ENCODE peak calls at places on chromosomes 3 and 15, in five cellular contexts. D is DND-41, O is activated B cell treated with CpG ODN at 0.5 μM for 24 hours, M is sigmoid colon, B is heart left ventricle. C is an unnamed sample.

GRCh38 chr3:187914231-187914630 is 169.0 kb upstream of the BCL6 start:
- DNase-seq in M (peak), O (no peak), D (no peak), B (peak), C (no peak)

GRCh38 chr3:138944136-138944658 is 2.7 kb downstream of the FOXL2 start:
- DNase-seq in M (no peak), B (no peak), O (no peak), D (no peak), C (no peak)

GRCh38 chr3:32432045-32432710 is 40.5 kb downstream of the CMTM7 start:
- DNase-seq in M (no peak), O (no peak), D (no peak), B (no peak), C (no peak)

GRCh38 chr3:126469479-126469878 is 6.2 kb downstream of the ZXDC start:
- DNase-seq in M (peak), D (no peak), O (no peak), B (no peak), C (no peak)

GRCh38 chr3:158104346-158105020 is 1.7 kb downstream of the SHOX2 start:
- DNase-seq in O (no peak), B (no peak), M (no peak), D (no peak), C (no peak)

GRCh38 chr3:192570315-192570714 is 157.0 kb downstream of the FGF12 start:
- DNase-seq in O (no peak), D (no peak), M (no peak), B (no peak), C (no peak)

GRCh38 chr15:33114484-33114767 is 80.1 kb downstream of the FMN1 start:
- DNase-seq in O (no peak), B (no peak), D (no peak), M (no peak), C (no peak)

GRCh38 chr15:72766025-72766424 is 17.5 kb downstream of the ADPGK start:
- DNase-seq in B (no peak), M (no peak), D (no peak), O (no peak), C (no peak)

GRCh38 chr3:69282191-69282590 is 103.7 kb downstream of the FRMD4B start:
- DNase-seq in D (no peak), M (no peak), B (no peak), O (no peak), C (no peak)

GRCh38 chr3:79148786-79149185 is 619.0 kb downstream of the ROBO1 start:
- DNase-seq in D (no peak), M (no peak), O (no peak), B (no peak), C (no peak)

GRCh38 chr15:34782901-34783300 is 12.4 kb downstream of the ACTC1 start:
- DNase-seq in D (no peak), O (no peak), B (no peak), M (no peak), C (no peak)

GRCh38 chr3:143358793-143359491 is 239.4 kb downstream of the CHST2 start:
- DNase-seq in M (no peak), D (no peak), B (no peak), O (no peak), C (no peak)

GRCh38 chr3:37801966-37802365 is 59.7 kb upstream of the CTDSPL start:
- DNase-seq in B (no peak), D (no peak), M (no peak), O (no peak), C (no peak)

GRCh38 chr15:35886765-35887164 is 340.8 kb upstream of the DPH6 start:
- DNase-seq in M (no peak), O (no peak), B (no peak), D (no peak), C (no peak)

GRCh38 chr15:51450001-51450400 is 108.5 kb downstream of the GLDN start:
- DNase-seq in O (no peak), D (no peak), B (no peak), M (no peak), C (no peak)

GRCh38 chr3:139529624-139530023 is 9.9 kb downstream of the RBP1 start:
- DNase-seq in B (no peak), D (no peak), O (no peak), M (no peak), C (no peak)

GRCh38 chr3:11211531-11212300 is 57.4 kb downstream of the HRH1 start:
- DNase-seq in M (peak), O (no peak), D (no peak), B (no peak), C (no peak)

GRCh38 chr3:162718697-162719096 is 1222.1 kb downstream of the OTOL1 start:
- DNase-seq in O (no peak), D (peak), B (no peak), M (no peak), C (no peak)

GRCh38 chr15:87597346-87598052 is 659.0 kb downstream of the NTRK3 start:
- DNase-seq in O (no peak), B (no peak), M (no peak), D (peak), C (no peak)

GRCh38 chr3:9826815-9827574 is 16.8 kb downstream of the RPUSD3 start:
- DNase-seq in O (no peak), B (no peak), M (peak), D (peak), C (no peak)

GRCh38 chr15:71888797-71889196 is 78.4 kb downstream of the NR2E3 start:
- DNase-seq in M (no peak), O (no peak), D (no peak), B (no peak), C (no peak)

GRCh38 chr3:109809513-109809912 is 472.2 kb upstream of the DPPA4 start:
- DNase-seq in B (no peak), D (no peak), M (no peak), O (no peak), C (no peak)

GRCh38 chr3:47283596-47284364 is 1.0 kb downstream of the KLHL18 start:
- DNase-seq in D (peak), O (peak), M (peak), B (no peak), C (no peak)

GRCh38 chr15:66649235-66649984 is 52.6 kb upstream of the SMAD6 start:
- DNase-seq in B (no peak), D (no peak), O (no peak), M (no peak), C (no peak)

GRCh38 chr15:72319360-72319984 is 485 bp downstream of the CELF6 start:
- DNase-seq in M (peak), D (no peak), B (peak), O (peak), C (peak)

GRCh38 chr15:83650831-83651230 is 3.1 kb upstream of the ADAMTSL3 start:
- DNase-seq in B (no peak), O (no peak), D (no peak), M (no peak), C (no peak)

GRCh38 chr3:168736202-168736601 is 640.5 kb upstream of the GOLIM4 start:
- DNase-seq in M (no peak), B (no peak), O (no peak), D (no peak), C (no peak)

DNA sequence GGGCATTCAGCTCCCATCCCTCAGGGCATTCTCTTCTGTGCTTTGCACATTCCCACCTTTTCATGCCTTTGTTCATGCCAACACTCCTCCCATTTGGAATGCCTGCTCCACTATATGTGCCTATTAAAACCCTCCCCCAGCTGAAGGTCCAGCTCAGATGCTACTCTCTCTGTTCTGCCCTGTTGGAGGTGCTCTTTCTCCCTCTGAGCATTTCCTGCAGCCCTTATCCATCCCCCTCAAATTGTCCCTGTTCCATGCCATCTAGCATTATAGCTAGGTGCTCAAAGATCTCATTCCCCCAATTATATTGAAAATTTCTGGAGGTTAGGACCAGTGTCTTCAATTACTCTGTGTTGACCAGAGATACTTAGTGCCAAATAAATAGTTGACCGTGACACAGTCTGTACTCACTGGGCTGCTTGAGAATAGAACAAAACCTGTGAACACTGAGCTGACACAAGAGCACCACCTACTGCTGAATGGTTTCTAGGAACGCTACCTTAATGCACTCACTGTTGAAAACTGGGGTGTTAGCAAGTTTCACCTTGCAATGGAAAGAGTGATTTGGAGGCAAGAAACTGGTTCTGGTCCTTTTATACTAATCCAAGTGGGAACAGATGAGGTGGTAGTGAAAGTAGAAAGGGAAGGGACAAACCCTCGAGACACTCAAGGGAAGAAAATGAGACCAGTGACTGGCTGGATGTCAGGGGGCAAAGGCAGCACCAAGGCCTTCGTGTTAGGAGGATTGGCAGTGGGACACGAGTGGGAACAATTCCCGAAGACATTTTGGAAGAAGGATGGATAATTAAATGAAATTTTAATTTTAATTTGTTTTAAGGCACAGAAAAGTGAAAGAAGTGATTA is 289.8 kb upstream of the ROPN1 start:
- DNase-seq in O (no peak), M (no peak), B (no peak), D (no peak), C (no peak)
- TF ChIP-seq CTCF in O (no peak), M (no peak), B (peak), D (peak), C (peak)

DNA sequence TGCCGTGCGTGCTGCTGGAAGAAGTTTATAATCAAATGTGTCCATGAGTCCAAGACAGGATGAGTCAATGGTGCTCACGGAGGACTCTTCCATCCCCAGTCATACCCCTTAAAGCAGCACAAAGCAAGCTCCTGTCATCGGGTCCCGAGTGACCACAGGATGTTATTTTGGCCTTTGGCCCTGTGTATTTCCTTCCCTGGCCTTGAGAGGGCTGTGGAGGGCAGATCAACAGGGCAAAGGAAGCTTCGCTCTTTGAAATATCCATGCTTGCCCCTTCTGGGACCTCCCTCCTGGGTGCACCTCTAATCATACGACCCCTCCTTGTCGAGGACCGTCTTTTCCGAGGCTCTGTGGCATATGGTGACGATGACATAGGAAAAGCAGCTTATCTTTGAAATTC is 93.4 kb downstream of the SLCO3A1 start:
- DNase-seq in D (no peak), O (no peak), M (no peak), B (peak), C (no peak)
- TF ChIP-seq CTCF in D (no peak), O (no peak), M (no peak), B (peak), C (no peak)

DNA sequence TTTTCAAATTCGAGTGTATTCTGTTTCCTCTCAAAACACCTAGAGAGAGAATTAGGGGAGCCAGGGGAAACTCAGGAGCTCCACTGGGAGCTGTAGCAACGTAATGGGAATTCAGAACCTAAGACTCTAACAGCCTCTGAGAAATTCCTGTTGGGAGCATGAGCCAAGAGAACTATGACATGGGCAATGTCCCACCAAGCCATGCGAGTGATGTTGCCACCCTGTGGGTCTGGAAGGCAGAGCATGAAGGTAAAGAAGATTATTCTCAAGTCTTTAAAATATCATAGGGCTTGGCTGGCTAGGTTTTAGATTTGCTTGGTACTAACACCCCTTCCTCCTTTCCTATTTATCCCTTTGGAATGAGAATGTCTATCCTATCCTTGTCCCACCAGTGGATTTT is 392.6 kb upstream of the ADAMTS9 start:
- DNase-seq in O (no peak), B (peak), M (no peak), D (no peak), C (no peak)
- TF ChIP-seq CTCF in O (no peak), B (peak), M (no peak), D (no peak), C (no peak)

GRCh38 chr15:59562787-59563186 is 48.8 kb upstream of the GCNT3 start:
- DNase-seq in O (no peak), B (no peak), M (no peak), D (no peak), C (no peak)
- TF ChIP-seq CTCF in O (no peak), B (no peak), M (no peak), D (peak), C (no peak)

GRCh38 chr15:37794947-37795346 is 139.5 kb upstream of the TMCO5A start:
- DNase-seq in B (no peak), M (no peak), D (no peak), O (no peak), C (no peak)

GRCh38 chr15:37791693-37792092 is 142.7 kb upstream of the TMCO5A start:
- DNase-seq in B (no peak), O (no peak), M (no peak), D (no peak), C (no peak)

GRCh38 chr15:37789881-37790280 is 144.6 kb upstream of the TMCO5A start:
- DNase-seq in M (no peak), O (no peak), B (no peak), D (no peak), C (no peak)

GRCh38 chr15:37792351-37792750 is 142.1 kb upstream of the TMCO5A start:
- DNase-seq in D (no peak), B (no peak), O (no peak), M (no peak), C (no peak)

GRCh38 chr15:37793851-37794250 is 140.6 kb upstream of the TMCO5A start:
- DNase-seq in O (no peak), M (no peak), D (no peak), B (no peak), C (no peak)
- TF ChIP-seq CTCF in O (no peak), M (no peak), D (no peak), B (no peak), C (peak)

C was measured in type B pancreatic cell.